ENCODE peak calls at places on chromosomes 2 and 18, in nine cellular contexts. O is heart right ventricle, D is fibroblast of mammary gland, N is cardiac fibroblast, W is ascending aorta, C is sigmoid colon, L is neural crest cell, I is body of pancreas, U is tibial artery. X is an unnamed sample.

GRCh38 chr2:20596193-20596972 is 54.5 kb downstream of the HS1BP3 start:
- DNase-seq in O (no peak), D (no peak), N (no peak), W (peak; percentile 42), C (no peak), L (no peak), I (no peak), U (peak; percentile 48), X (no peak)

GRCh38 chr2:23287250-23287704 is 97.7 kb upstream of the KLHL29 start:
- DNase-seq in O (peak; percentile 9), D (peak; percentile 28), N (peak; percentile 84), W (no peak), C (peak; percentile 72), L (no peak), I (no peak), U (no peak), X (peak; percentile 35)

GRCh38 chr2:234422242-234422641 is 74.6 kb downstream of the ARL4C start:
- DNase-seq in O (no peak), D (peak; percentile 91), N (peak; percentile 83), W (no peak), C (no peak), L (no peak), I (no peak), U (no peak), X (no peak)

GRCh38 chr2:183519371-183520056 is 395.3 kb downstream of the NUP35 start:
- DNase-seq in O (no peak), D (no peak), N (no peak), W (no peak), C (no peak), L (no peak), I (no peak), U (no peak), X (no peak)

GRCh38 chr2:96138146-96139145 is at the start of gene ASTL:
- DNase-seq in O (no peak), D (peak; percentile 11), N (peak; percentile 56), W (no peak), C (no peak), L (no peak), I (peak; percentile 74), U (no peak), X (no peak)

GRCh38 chr2:208077286-208077685 is 47.0 kb downstream of the CRYGD start:
- DNase-seq in O (no peak), D (no peak), N (peak; percentile 60), W (no peak), C (no peak), L (no peak), I (no peak), U (no peak), X (no peak)

GRCh38 chr18:76524900-76525698 is 30.1 kb upstream of the ZNF516 start:
- DNase-seq in O (peak; percentile 23), D (peak; percentile 66), N (peak; percentile 83), W (no peak), C (no peak), L (peak; percentile 34), I (no peak), U (no peak), X (no peak)

GRCh38 chr18:10755855-10756254 is 230.0 kb downstream of the NAPG start:
- DNase-seq in O (no peak), D (no peak), N (no peak), W (no peak), C (no peak), L (no peak), I (no peak), U (no peak), X (no peak)

GRCh38 chr18:36780748-36781147 is 48.1 kb downstream of the TPGS2 start:
- DNase-seq in O (no peak), D (peak; percentile 16), N (no peak), W (no peak), C (no peak), L (no peak), I (no peak), U (no peak), X (no peak)

GRCh38 chr18:5295231-5295920 is at the start of gene ZBTB14:
- DNase-seq in O (peak; percentile 47), D (peak; percentile 42), N (peak; percentile 75), W (peak; percentile 81), C (peak; percentile 79), L (peak; percentile 47), I (peak; percentile 75), U (peak; percentile 77), X (peak; percentile 57)

GRCh38 chr18:78160961-78161656 is 818.5 kb upstream of the SALL3 start:
- DNase-seq in O (no peak), D (peak; percentile 4), N (no peak), W (no peak), C (no peak), L (no peak), I (no peak), U (no peak), X (no peak)

GRCh38 chr2:200795044-200795443 is 16.7 kb upstream of the BZW1 start:
- DNase-seq in O (no peak), D (peak; percentile 73), N (peak; percentile 62), W (no peak), C (peak; percentile 68), L (no peak), I (no peak), U (no peak), X (no peak)

GRCh38 chr18:9535430-9535972 is 60.2 kb downstream of the RALBP1 start:
- DNase-seq in O (no peak), D (peak; percentile 98), N (peak; percentile 83), W (peak; percentile 80), C (no peak), L (no peak), I (no peak), U (peak; percentile 84), X (no peak)

GRCh38 chr2:235551965-235552364 is 58.1 kb downstream of the AGAP1 start:
- DNase-seq in O (peak; percentile 51), D (peak; percentile 50), N (peak; percentile 60), W (no peak), C (no peak), L (peak; percentile 20), I (peak; percentile 52), U (no peak), X (no peak)

GRCh38 chr2:234165421-234165820 is 114.9 kb downstream of the SPP2 start:
- DNase-seq in O (no peak), D (no peak), N (peak; percentile 21), W (no peak), C (no peak), L (no peak), I (no peak), U (no peak), X (no peak)

GRCh38 chr2:213806125-213806726 is 522.0 kb downstream of the SPAG16 start:
- DNase-seq in O (no peak), D (peak; percentile 48), N (peak; percentile 51), W (no peak), C (no peak), L (no peak), I (no peak), U (no peak), X (no peak)

DNA sequence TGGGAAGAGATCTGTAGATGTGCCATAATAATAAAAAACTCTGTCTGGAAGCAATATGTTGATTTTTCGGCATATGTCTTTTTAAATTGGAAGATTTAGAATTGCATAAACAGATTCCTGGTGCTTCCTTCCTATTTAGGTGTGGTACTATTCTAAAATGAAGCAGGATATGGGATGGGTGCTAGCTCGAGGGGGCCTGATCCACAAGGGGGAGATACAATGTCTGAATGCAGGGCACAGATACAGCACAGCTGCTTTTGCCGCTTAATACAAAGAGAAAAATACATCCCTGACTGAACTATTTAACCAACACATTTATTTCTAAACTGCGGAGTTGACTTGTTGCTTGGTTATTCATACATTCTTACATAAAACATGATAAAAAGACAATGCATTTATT is 169.1 kb downstream of the TMEFF2 start:
- DNase-seq in O (no peak), D (no peak), N (no peak), W (no peak), C (no peak), L (no peak), I (no peak), U (no peak), X (no peak)
- TF ChIP-seq CTCF in O (peak; percentile 31), D (no peak), N (no peak), W (no peak), C (no peak), L (no peak), I (no peak), U (no peak), X (no peak)

DNA sequence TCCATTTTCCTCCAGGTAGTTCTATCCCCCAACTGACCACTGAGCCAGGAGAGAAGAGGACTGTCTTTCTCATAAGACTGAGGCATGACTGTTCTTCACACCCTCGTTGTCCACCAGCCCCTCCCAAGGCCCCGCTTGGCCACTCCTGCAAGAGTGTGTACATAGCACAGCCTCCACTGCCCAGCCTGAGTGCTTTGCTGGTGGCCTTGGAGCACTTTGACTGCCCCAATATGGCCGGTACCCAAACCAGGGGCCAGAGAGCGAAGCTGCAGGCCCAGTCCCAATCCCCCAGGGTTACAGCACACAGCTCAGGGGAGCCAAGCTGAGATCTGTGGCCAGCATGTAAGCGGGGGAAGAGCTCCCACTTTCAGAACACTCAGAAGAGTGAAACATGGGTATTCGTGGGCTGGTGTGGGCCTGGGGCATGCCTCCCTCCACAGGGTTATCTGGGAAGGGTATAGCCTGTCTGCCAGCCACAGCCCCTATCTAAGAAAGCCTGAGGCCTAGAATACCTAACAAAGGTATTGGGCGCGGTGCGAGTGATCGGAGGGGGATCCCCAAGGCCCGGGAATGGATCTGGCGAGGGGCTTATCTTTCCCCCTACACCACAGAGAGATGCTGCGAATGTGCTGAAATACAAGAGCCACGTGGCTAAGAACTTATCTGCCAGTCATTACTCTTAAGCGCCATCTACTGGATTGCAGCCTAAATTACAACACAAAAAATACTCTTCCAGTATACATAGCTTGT is 163.8 kb downstream of the WDPCP start:
- DNase-seq in O (no peak), D (peak; percentile 62), N (peak; percentile 53), W (peak; percentile 53), C (no peak), L (no peak), I (no peak), U (no peak), X (no peak)
- TF ChIP-seq CTCF in O (peak; percentile 38), D (peak; percentile 66), N (peak; percentile 56), W (no peak), C (no peak), L (peak; percentile 57), I (peak; percentile 31), U (no peak), X (peak; percentile 42)

GRCh38 chr2:6352906-6353515 is 512.7 kb downstream of the CMPK2 start:
- DNase-seq in O (peak; percentile 22), D (no peak), N (peak; percentile 2), W (no peak), C (no peak), L (peak; percentile 67), I (peak; percentile 73), U (no peak), X (no peak)
- TF ChIP-seq CTCF in O (peak; percentile 65), D (peak; percentile 33), N (no peak), W (no peak), C (peak; percentile 40), L (peak; percentile 70), I (peak; percentile 75), U (no peak), X (peak; percentile 64)

DNA sequence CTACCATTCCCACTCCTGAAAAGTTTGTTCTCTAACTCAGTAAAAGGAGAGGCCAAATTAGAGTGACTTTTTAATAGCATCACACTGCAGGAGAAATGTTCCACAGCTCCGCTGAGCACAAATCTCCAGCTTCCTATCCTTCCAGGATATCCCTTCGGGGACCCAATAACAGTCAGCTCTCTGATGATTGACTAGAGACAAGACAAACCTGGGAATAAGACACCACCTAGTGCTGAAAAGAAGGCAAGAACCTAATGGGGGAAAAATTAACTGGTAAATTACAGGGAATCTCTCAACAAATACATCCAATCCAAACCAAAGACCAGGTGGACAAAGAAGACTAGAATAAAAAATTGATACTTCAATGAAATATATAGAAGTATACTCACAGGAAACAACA is 977.1 kb upstream of the SOX11 start:
- DNase-seq in O (no peak), D (no peak), N (no peak), W (no peak), C (no peak), L (no peak), I (no peak), U (no peak), X (no peak)
- TF ChIP-seq CTCF in O (no peak), D (no peak), N (no peak), W (no peak), C (no peak), L (peak; percentile 51), I (no peak), U (no peak), X (no peak)

X was measured in mesothelial cell of epicardium.